ENCODE peak calls at places on chromosomes 11 and 22, in eight cellular contexts. N, I, R, Q, Y, G, F and Z are unnamed samples.

GRCh38 chr22:37358917-37359316 is 68.4 kb downstream of the ELFN2 start:
- DNase-seq in N (no peak), I (no peak), R (no peak), Q (no peak), Y (no peak), G (no peak), F (no peak), Z (no peak)

GRCh38 chr11:93846411-93846810 is 4.0 kb downstream of the VSTM5 start:
- DNase-seq in N (no peak), I (no peak), R (no peak), Q (no peak), Y (no peak), G (no peak), F (no peak), Z (no peak)

GRCh38 chr11:65366340-65366773 is 11.8 kb downstream of the TIGD3 start:
- DNase-seq in N (peak), I (peak), R (no peak), Q (no peak), Y (no peak), G (peak), F (no peak), Z (peak)

GRCh38 chr22:27086728-27087450 is 429.5 kb downstream of the MIAT start:
- DNase-seq in N (no peak), I (no peak), R (no peak), Q (no peak), Y (no peak), G (no peak), F (no peak), Z (no peak)

GRCh38 chr11:67276821-67277230 is 10.6 kb downstream of the GRK2 start:
- DNase-seq in N (no peak), I (peak), R (no peak), Q (peak), Y (peak), G (peak), F (peak), Z (no peak)

GRCh38 chr11:114243461-114244372 is 52.5 kb upstream of the NNMT start:
- DNase-seq in N (no peak), I (no peak), R (no peak), Q (no peak), Y (peak), G (no peak), F (no peak), Z (no peak)

GRCh38 chr22:25282346-25282670 is 62.9 kb downstream of the CRYBB2 start:
- DNase-seq in N (no peak), I (no peak), R (no peak), Q (no peak), Y (no peak), G (no peak), F (no peak), Z (no peak)

GRCh38 chr11:61488651-61489291 is 19.8 kb upstream of the LRRC10B start:
- DNase-seq in N (peak), I (peak), R (peak), Q (peak), Y (no peak), G (peak), F (peak), Z (no peak)

GRCh38 chr22:42039271-42039670 is 31.3 kb downstream of the NAGA start:
- DNase-seq in N (no peak), I (no peak), R (no peak), Q (no peak), Y (no peak), G (peak), F (no peak), Z (no peak)

GRCh38 chr11:116215471-116216113 is 557.2 kb downstream of the BUD13 start:
- DNase-seq in N (no peak), I (no peak), R (no peak), Q (no peak), Y (no peak), G (no peak), F (no peak), Z (no peak)
- TF ChIP-seq CTCF in N (no peak), I (no peak), R (peak), Q (no peak), Y (no peak), G (no peak), F (no peak), Z (no peak)

DNA sequence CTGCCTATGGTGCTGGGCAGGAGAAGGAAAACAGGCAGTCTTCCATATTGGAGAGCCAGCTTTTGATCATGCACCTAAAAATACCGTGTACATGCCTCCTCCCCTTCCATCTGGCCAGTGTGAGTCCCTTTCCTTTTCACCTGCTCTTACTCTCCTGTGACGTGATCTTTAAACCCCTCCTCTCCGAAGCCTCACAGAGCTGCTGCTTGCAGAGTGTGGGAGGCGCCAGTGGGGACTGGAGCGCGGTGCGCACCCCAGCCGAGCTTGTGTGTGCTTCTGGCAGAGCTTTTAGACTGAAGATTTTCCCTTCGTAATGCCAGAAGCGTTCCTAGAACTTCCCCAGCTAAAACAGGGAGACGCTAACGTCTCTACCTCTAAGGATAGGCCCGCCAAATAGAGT is 29.8 kb downstream of the MUC6 start:
- DNase-seq in N (peak), I (no peak), R (no peak), Q (peak), Y (no peak), G (no peak), F (no peak), Z (no peak)
- TF ChIP-seq CTCF in N (no peak), I (no peak), R (no peak), Q (no peak), Y (no peak), G (no peak), F (no peak), Z (no peak)

GRCh38 chr11:26330255-26330654 is 1.7 kb upstream of the ANO3 start:
- DNase-seq in N (no peak), I (no peak), R (no peak), Q (no peak), Y (no peak), G (no peak), F (no peak), Z (no peak)

GRCh38 chr11:26332572-26332915 is 614 bp downstream of the ANO3 start:
- DNase-seq in N (no peak), I (no peak), R (no peak), Q (no peak), Y (no peak), G (peak), F (no peak), Z (no peak)

GRCh38 chr11:26335903-26336302 is 4.0 kb downstream of the ANO3 start:
- DNase-seq in N (no peak), I (no peak), R (no peak), Q (no peak), Y (no peak), G (peak), F (no peak), Z (no peak)

GRCh38 chr11:26333906-26334305 is 2.0 kb downstream of the ANO3 start:
- DNase-seq in N (no peak), I (no peak), R (no peak), Q (no peak), Y (no peak), G (peak), F (no peak), Z (peak)

DNA sequence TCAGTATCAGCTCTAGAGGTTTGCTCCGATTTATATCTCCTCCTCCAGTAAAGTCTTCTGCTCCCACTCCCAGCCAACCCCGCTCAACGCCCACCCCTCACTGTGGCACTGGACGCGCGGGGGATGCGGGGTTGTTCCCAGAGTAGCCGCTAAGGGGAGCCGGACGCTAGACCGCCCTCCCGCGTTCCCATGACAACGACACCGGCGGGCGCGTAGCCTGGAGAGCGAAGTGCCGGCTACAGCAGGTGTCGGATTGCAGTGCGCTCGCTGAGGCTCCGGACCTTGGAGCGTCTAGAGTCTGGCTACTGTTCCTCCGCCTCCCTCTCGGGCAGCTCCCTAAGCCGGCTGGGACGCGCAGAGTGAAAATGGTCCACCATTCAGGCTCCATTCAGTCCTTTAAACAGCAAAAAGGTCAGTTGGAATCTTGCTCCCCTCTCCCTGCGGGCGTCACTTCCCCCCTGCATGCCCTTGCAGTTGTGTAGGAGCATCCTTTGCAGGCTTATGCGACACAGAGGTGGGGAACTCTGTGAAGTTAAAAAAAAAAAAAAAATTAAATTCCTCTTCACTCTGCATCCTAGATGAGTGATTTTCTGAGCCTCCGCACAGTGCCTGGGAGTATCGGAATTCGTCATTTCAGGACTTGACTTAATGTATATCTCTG is at the start of gene ANO3:
- DNase-seq in N (peak), I (peak), R (peak), Q (peak), Y (peak), G (peak), F (peak), Z (peak)
- TF ChIP-seq CTCF in N (peak), I (no peak), R (peak), Q (no peak), Y (peak), G (peak), F (no peak), Z (peak)

GRCh38 chr11:102287963-102288744 is 29.1 kb upstream of the BIRC3 start:
- DNase-seq in N (peak), I (peak), R (no peak), Q (peak), Y (no peak), G (peak), F (no peak), Z (peak)
- TF ChIP-seq CTCF in N (peak), I (peak), R (peak), Q (peak), Y (peak), G (peak), F (peak), Z (peak)

DNA sequence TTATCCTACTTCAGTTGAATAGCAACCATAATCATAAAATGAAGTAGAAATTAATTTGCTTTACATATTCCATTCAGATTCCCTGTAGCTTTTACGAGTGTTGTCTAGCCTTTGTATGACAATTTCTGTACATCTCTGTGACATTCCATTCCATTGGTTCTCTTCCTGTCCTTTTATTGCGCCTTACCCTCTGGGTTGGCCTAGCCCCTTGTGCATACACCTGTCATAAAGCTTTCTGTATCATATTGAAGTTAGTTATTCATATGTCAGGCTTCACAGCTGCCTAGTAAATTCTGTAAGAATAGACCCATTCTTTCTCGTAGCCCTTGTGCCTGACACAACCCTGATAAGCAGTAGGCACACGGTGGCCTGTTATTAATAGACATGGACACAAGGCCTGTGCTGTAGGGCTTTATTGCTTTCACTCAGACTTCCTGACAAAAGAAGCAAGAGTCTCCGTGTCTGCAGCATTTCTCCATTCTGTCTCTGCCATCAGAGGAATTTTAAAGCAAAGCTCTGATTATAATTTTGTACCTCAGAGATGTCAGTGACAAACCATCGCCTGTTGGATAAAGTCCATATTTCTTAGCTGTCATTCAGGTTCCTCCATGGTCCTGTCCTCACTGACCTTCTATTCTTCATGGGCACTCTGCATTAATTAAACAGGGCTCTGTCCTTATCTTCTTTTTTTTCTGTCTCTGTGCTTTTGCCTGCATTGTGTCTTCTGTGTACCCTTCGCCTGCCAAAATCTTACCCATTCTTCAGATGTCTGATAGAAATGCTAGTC is 49.4 kb downstream of the BID start:
- DNase-seq in N (no peak), I (no peak), R (no peak), Q (no peak), Y (no peak), G (no peak), F (no peak), Z (no peak)
- TF ChIP-seq CTCF in N (no peak), I (no peak), R (no peak), Q (no peak), Y (no peak), G (no peak), F (no peak), Z (no peak)

GRCh38 chr22:39068033-39068785 is 8.9 kb upstream of the APOBEC3G start:
- DNase-seq in N (no peak), I (no peak), R (no peak), Q (no peak), Y (no peak), G (no peak), F (no peak), Z (no peak)
- TF ChIP-seq CTCF in N (no peak), I (no peak), R (peak), Q (no peak), Y (no peak), G (no peak), F (no peak), Z (no peak)